ENCODE peak calls at places on chromosomes 4 and X, in five cellular contexts. One of them, this sample, is unnamed.

GRCh38 chr4:58359590-58359989 is 1249.4 kb upstream of the IGFBP7 start:
- DNase-seq in AG04450: no peak
- DNase-seq in Right ventricle myocardium superior: no peak
- DNase-seq in heart right ventricle: no peak
- DNase-seq in H7: no peak
- DNase-seq in this sample: no peak

GRCh38 chr4:78776031-78776728 is at the start of gene BMP2K:
- DNase-seq in AG04450: no peak
- DNase-seq in Right ventricle myocardium superior: peak; percentile 89
- DNase-seq in heart right ventricle: peak; percentile 81
- DNase-seq in H7: peak; percentile 94
- DNase-seq in this sample: no peak

GRCh38 chrX:154602766-154603437 is 16.2 kb downstream of the CTAG1B start:
- DNase-seq in AG04450: no peak
- DNase-seq in Right ventricle myocardium superior: no peak
- DNase-seq in heart right ventricle: no peak
- DNase-seq in H7: no peak
- DNase-seq in this sample: peak; percentile 72

GRCh38 chr4:26288308-26288982 is 32.4 kb upstream of the RBPJ start:
- DNase-seq in AG04450: no peak
- DNase-seq in Right ventricle myocardium superior: no peak
- DNase-seq in heart right ventricle: no peak
- DNase-seq in H7: no peak
- DNase-seq in this sample: no peak

GRCh38 chr4:121706595-121707021 is 9.8 kb upstream of the ANXA5 start:
- DNase-seq in AG04450: no peak
- DNase-seq in Right ventricle myocardium superior: no peak
- DNase-seq in heart right ventricle: no peak
- DNase-seq in H7: no peak
- DNase-seq in this sample: no peak

GRCh38 chrX:13110427-13111324 is 66.3 kb upstream of the FAM9C start:
- DNase-seq in AG04450: no peak
- DNase-seq in Right ventricle myocardium superior: peak; percentile 51
- DNase-seq in heart right ventricle: peak; percentile 66
- DNase-seq in H7: no peak
- DNase-seq in this sample: no peak

GRCh38 chr4:106746451-106746850 is 289.7 kb downstream of the DKK2 start:
- DNase-seq in AG04450: no peak
- DNase-seq in Right ventricle myocardium superior: no peak
- DNase-seq in heart right ventricle: no peak
- DNase-seq in H7: no peak
- DNase-seq in this sample: no peak

GRCh38 chr4:2800691-2801596 is 8.1 kb downstream of the SH3BP2 start:
- DNase-seq in AG04450: no peak
- DNase-seq in Right ventricle myocardium superior: peak; percentile 94
- DNase-seq in heart right ventricle: peak; percentile 82
- DNase-seq in H7: peak; percentile 95
- DNase-seq in this sample: peak; percentile 93

GRCh38 chr4:83644677-83645639 is 109.0 kb downstream of the GPAT3 start:
- DNase-seq in AG04450: peak; percentile 48
- DNase-seq in Right ventricle myocardium superior: no peak
- DNase-seq in heart right ventricle: peak; percentile 25
- DNase-seq in H7: peak; percentile 27
- DNase-seq in this sample: no peak

GRCh38 chr4:183903021-183903760 is 1.9 kb upstream of the STOX2 start:
- DNase-seq in AG04450: no peak
- DNase-seq in Right ventricle myocardium superior: no peak
- DNase-seq in heart right ventricle: no peak
- DNase-seq in H7: no peak
- DNase-seq in this sample: no peak

GRCh38 chr4:74370912-74371311 is 6.0 kb downstream of the EREG start:
- DNase-seq in AG04450: no peak
- DNase-seq in Right ventricle myocardium superior: no peak
- DNase-seq in heart right ventricle: no peak
- DNase-seq in H7: peak; percentile 58
- DNase-seq in this sample: no peak

GRCh38 chrX:154855256-154855655 is 20.8 kb upstream of the SMIM9 start:
- DNase-seq in AG04450: no peak
- DNase-seq in Right ventricle myocardium superior: no peak
- DNase-seq in heart right ventricle: no peak
- DNase-seq in H7: no peak
- DNase-seq in this sample: no peak

GRCh38 chr4:168796362-168797106 is 213.5 kb downstream of the CBR4 start:
- DNase-seq in AG04450: no peak
- DNase-seq in Right ventricle myocardium superior: no peak
- DNase-seq in heart right ventricle: no peak
- DNase-seq in H7: no peak
- DNase-seq in this sample: no peak

GRCh38 chr4:42643685-42644084 is 13.2 kb downstream of the ATP8A1 start:
- DNase-seq in AG04450: no peak
- DNase-seq in Right ventricle myocardium superior: no peak
- DNase-seq in heart right ventricle: no peak
- DNase-seq in H7: no peak
- DNase-seq in this sample: no peak

GRCh38 chr4:74044676-74045075 is 6.2 kb upstream of the CXCL3 start:
- DNase-seq in AG04450: no peak
- DNase-seq in Right ventricle myocardium superior: no peak
- DNase-seq in heart right ventricle: no peak
- DNase-seq in H7: no peak
- DNase-seq in this sample: no peak

This sample was measured in chondrocyte.